ENCODE peak calls at places on chromosomes 16 and 17, in six cellular contexts. O is left ventricle myocardium inferior; E is CD8-positive, alpha-beta memory T cell; F is tibial artery; C is colonic mucosa; T is CD8-positive, alpha-beta T cell. B is an unnamed sample.

GRCh38 chr16:66616592-66616991 is 12.1 kb downstream of the CMTM3 start:
- DNase-seq in O (no peak), E (no peak), F (peak; percentile 42), C (no peak), T (no peak), B (peak; percentile 44)

GRCh38 chr16:30706046-30706445 is 7.1 kb downstream of the SRCAP start:
- DNase-seq in O (no peak), E (no peak), F (no peak), C (no peak), T (no peak), B (no peak)

GRCh38 chr16:46748775-46749705 is 896 bp upstream of the MYLK3 start:
- DNase-seq in O (peak; percentile 82), E (no peak), F (no peak), C (no peak), T (no peak), B (no peak)

GRCh38 chr16:12758031-12758669 is 45.5 kb downstream of the CPPED1 start:
- DNase-seq in O (no peak), E (no peak), F (no peak), C (no peak), T (no peak), B (peak; percentile 67)

GRCh38 chr17:74798239-74798707 is 22.1 kb upstream of the NAT9 start:
- DNase-seq in O (no peak), E (no peak), F (no peak), C (no peak), T (no peak), B (no peak)

GRCh38 chr16:5551909-5552308 is 454.3 kb upstream of the EEF2KMT start:
- DNase-seq in O (no peak), E (no peak), F (no peak), C (no peak), T (no peak), B (no peak)

GRCh38 chr16:46908540-46909372 is 24.6 kb downstream of the GPT2 start:
- DNase-seq in O (no peak), E (peak; percentile 38), F (no peak), C (peak; percentile 57), T (peak; percentile 64), B (peak; percentile 75)

GRCh38 chr16:2768403-2769089 is 8.5 kb downstream of the ELOB start:
- DNase-seq in O (no peak), E (no peak), F (no peak), C (no peak), T (no peak), B (no peak)

GRCh38 chr16:31273676-31274075 is 13.9 kb downstream of the ITGAM start:
- DNase-seq in O (no peak), E (no peak), F (no peak), C (no peak), T (no peak), B (no peak)

GRCh38 chr17:13775450-13775849 is 173.7 kb upstream of the HS3ST3A1 start:
- DNase-seq in O (no peak), E (no peak), F (no peak), C (no peak), T (no peak), B (no peak)

GRCh38 chr16:67766281-67766680 is 40.1 kb downstream of the RANBP10 start:
- DNase-seq in O (no peak), E (no peak), F (no peak), C (no peak), T (no peak), B (no peak)

GRCh38 chr16:69478685-69479084 is 54.3 kb downstream of the CYB5B start:
- DNase-seq in O (no peak), E (no peak), F (no peak), C (no peak), T (no peak), B (no peak)

GRCh38 chr16:81567987-81568748 is 123.6 kb downstream of the CMIP start:
- DNase-seq in O (no peak), E (no peak), F (peak; percentile 79), C (no peak), T (no peak), B (peak; percentile 57)

GRCh38 chr16:85142771-85143211 is 30.5 kb upstream of the CIBAR2 start:
- DNase-seq in O (no peak), E (no peak), F (no peak), C (no peak), T (no peak), B (no peak)

GRCh38 chr16:25110392-25110947 is 1.1 kb upstream of the LCMT1 start:
- DNase-seq in O (no peak), E (no peak), F (no peak), C (no peak), T (no peak), B (no peak)

GRCh38 chr16:3637371-3637923 is 17.0 kb upstream of the DNASE1 start:
- DNase-seq in O (no peak), E (no peak), F (peak; percentile 28), C (peak; percentile 70), T (peak; percentile 16), B (peak; percentile 55)

GRCh38 chr16:84369105-84369504 is 767 bp downstream of the ATP2C2 start:
- DNase-seq in O (no peak), E (no peak), F (no peak), C (peak; percentile 23), T (no peak), B (no peak)

DNA sequence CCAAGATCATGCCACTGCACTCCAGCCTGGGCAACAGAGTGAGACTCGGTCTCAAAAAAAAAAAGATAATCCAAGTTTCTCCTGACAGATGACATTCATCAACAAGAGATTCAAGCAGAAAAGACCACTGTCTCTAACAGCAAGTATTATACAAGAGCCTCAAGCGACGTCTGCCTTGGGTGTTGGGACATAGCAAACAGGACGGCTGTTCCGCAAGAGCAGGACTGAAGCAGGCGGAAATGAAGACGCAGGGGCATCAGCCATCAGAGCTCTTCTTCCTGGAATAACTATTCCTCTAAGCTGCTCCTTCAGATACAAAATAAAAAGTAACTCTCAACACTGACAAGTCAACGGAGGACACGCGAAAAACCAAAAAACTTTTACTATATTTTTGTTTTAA is 54.0 kb downstream of the ANKRD11 start:
- DNase-seq in O (no peak), E (no peak), F (no peak), C (no peak), T (no peak), B (no peak)
- H3K27ac ChIP-seq in O (no peak overlapping the region), E (no peak overlapping the region), F (no peak overlapping the region), C (no peak overlapping the region), T (no peak overlapping the region), B (no peak overlapping the region)

DNA sequence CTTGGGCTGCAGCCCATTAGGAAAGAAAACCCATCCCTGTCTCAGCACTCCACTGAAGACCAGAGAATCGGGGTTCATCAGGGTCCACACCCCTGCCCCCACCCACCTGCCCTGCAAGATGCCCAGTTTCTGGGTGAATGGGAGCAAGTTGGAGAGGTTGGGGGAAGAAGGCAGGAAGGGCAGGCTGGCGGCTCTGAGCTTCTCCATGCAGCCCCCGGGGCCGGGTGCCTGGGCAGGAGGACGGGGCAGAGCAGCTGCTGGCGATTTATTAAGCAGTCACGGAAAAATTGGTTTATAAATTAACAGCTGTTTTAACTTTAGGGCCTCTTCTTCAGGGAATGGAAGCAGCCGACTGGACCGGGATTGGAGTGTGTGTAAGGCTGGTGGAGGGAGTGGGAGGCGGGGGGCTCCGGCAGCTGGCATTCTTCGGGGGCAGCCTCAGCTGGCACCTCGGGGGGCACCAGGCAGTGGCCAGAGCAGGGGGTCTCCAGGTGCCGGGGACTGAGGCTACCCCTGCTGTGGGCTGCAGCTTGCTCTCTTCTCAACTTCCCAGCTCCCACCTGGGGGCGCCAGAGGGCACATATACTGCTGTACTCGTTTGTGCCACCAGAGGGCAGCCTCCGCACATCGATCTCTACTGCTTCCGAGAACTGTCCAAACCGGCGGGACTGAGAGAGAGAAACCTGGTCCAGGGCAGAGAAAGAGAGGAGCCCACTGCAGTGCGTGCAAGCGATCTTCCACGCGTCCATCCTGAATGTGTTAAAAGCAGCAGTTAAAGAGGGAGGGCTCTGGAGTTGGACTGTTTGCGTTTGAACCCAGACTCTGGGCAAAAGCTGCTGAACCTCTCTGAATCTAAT is 5.0 kb upstream of the PPP1R1B start:
- DNase-seq in O (peak; percentile 85), E (peak; percentile 80), F (peak; percentile 91), C (peak; percentile 90), T (peak; percentile 92), B (peak; percentile 90)
- H3K4me3 ChIP-seq in O (no peak overlapping the region), E (peak overlapping the region; percentile 50), F (no peak overlapping the region), C (no peak overlapping the region), T (no peak overlapping the region), B (no peak overlapping the region)

DNA sequence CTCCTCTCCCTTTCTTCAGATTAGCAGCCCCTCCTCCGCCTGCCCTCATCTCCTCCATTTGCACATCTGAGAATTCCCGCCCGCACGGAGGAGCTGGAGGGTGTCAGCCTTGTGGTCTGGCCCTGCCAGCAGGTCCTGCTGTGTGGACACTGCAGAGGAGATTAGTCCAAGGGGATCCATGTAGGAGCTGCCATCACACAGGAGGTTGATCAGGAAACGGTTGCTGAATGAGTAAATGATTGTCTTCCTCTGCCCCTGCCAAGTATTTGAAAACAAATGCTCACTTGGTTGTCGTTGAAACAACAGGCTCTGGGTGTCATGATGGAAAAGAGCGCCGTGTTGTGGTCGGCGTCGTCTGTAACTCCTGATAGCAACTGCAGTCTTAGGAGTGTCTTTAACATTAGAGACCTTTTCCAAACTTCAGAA is 63.8 kb upstream of the CHMP6 start:
- DNase-seq in O (no peak), E (no peak), F (peak; percentile 48), C (no peak), T (no peak), B (peak; percentile 43)
- H3K27ac ChIP-seq in O (no peak overlapping the region), E (no peak overlapping the region), F (peak overlapping the region; percentile 16), C (no peak overlapping the region), T (no peak overlapping the region), B (no peak overlapping the region)

GRCh38 chr16:56192644-56192960 is 1.3 kb downstream of the GNAO1 start:
- DNase-seq in O (no peak), E (no peak), F (no peak), C (no peak), T (no peak), B (no peak)
- H3K4me3 ChIP-seq in O (peak overlapping the region; percentile 86), E (no peak overlapping the region), F (peak overlapping the region; percentile 86), C (peak overlapping the region; percentile 45), T (no peak overlapping the region), B (no peak overlapping the region)

DNA sequence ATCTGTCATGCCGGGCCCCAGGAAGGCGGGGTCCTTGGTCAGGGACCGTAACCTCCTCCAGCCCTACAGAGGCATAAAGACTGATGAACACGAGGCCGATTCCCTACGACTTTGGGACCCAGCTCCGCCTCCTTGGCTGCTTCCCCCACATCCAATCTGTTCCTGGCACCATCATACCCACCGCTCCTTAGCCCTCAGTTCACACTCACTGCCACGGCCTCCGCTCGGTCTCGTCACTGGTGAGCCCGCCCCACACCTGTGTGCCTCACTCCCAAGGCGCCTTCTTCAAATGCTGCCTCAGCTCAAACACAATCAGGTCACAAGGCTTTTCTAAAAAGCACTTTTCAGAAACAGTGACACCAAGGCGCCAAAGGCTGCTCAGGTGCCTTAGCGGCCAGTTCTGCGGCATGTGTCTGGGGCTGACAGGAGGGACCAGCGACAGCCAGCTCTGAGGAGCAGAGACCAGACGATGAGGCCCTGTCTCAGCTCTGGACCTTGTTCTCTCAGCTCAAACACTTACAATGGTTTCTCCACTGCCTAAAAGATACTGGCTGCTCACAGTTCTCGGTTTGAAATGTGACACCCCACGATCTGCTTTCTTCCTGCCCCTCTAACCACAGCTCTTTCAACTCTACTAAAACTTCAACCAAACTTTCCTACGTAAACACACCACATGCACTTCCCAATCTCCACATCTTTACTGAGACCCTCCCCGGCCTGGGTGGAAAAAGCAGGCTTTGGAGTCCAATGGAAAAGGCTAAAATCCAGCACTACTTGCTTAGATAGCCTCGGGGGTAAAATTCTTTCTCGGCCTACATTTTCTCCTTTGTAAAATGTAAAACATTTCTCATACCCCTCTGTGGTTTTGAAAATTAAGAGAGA is 33.2 kb downstream of the CYB5D2 start:
- DNase-seq in O (no peak), E (peak; percentile 36), F (no peak), C (no peak), T (peak; percentile 48), B (no peak)
- H3K27ac ChIP-seq in O (no peak overlapping the region), E (peak overlapping the region; percentile 66), F (no peak overlapping the region), C (no peak overlapping the region), T (peak overlapping the region; percentile 62), B (peak overlapping the region; percentile 91)

GRCh38 chr17:80058311-80058955 is 22.0 kb downstream of the CCDC40 start:
- DNase-seq in O (no peak), E (no peak), F (no peak), C (no peak), T (no peak), B (no peak)
- H3K4me3 ChIP-seq in O (no peak overlapping the region), E (no peak overlapping the region), F (no peak overlapping the region), C (no peak overlapping the region), T (no peak overlapping the region), B (no peak overlapping the region)

B was measured in cardiac muscle cell.